ENCODE peak calls at places on chromosomes 13 and 19, in eight cellular contexts. One of them, this sample, is unnamed.

GRCh38 chr19:53659292-53659691 is 27.5 kb downstream of the DPRX start:
- DNase-seq in mesendoderm: peak; percentile 93
- DNase-seq in fibroblast of lung: no peak
- DNase-seq in HEK293T: peak; percentile 10
- DNase-seq in activated T-helper 1 cell treated with anti-CD3 and anti-CD28 coated beads, Interleukin-12 subunit alpha, Interleukin-12 subunit beta, Interleukin-2, Interleukin-4 antibody, amounts not matched to agents 30 ng/mL and 10 ng/mL and 1 ng/mL, durations not matched to agents 14 hours and 24 hours and 36 hours: no peak
- DNase-seq in omental fat pad: no peak
- DNase-seq in foreskin keratinocyte: no peak
- DNase-seq in colonic mucosa: no peak
- DNase-seq in this sample: peak; percentile 10

GRCh38 chr19:50003810-50004419 is 21.3 kb downstream of the VRK3 start:
- DNase-seq in mesendoderm: no peak
- DNase-seq in fibroblast of lung: peak; percentile 95
- DNase-seq in HEK293T: no peak
- DNase-seq in activated T-helper 1 cell treated with anti-CD3 and anti-CD28 coated beads, Interleukin-12 subunit alpha, Interleukin-12 subunit beta, Interleukin-2, Interleukin-4 antibody, amounts not matched to agents 30 ng/mL and 10 ng/mL and 1 ng/mL, durations not matched to agents 14 hours and 24 hours and 36 hours: peak; percentile 11
- DNase-seq in omental fat pad: no peak
- DNase-seq in foreskin keratinocyte: peak; percentile 85
- DNase-seq in colonic mucosa: no peak
- DNase-seq in this sample: no peak

GRCh38 chr13:97116754-97117153 is 105.4 kb upstream of the MBNL2 start:
- DNase-seq in mesendoderm: peak; percentile 69
- DNase-seq in fibroblast of lung: peak; percentile 54
- DNase-seq in HEK293T: no peak
- DNase-seq in activated T-helper 1 cell treated with anti-CD3 and anti-CD28 coated beads, Interleukin-12 subunit alpha, Interleukin-12 subunit beta, Interleukin-2, Interleukin-4 antibody, amounts not matched to agents 30 ng/mL and 10 ng/mL and 1 ng/mL, durations not matched to agents 14 hours and 24 hours and 36 hours: no peak
- DNase-seq in omental fat pad: no peak
- DNase-seq in foreskin keratinocyte: peak; percentile 52
- DNase-seq in colonic mucosa: no peak
- DNase-seq in this sample: no peak

GRCh38 chr19:47272448-47273312 is 2.0 kb upstream of the INAFM1 start:
- DNase-seq in mesendoderm: peak; percentile 60
- DNase-seq in fibroblast of lung: peak; percentile 32
- DNase-seq in HEK293T: peak; percentile 34
- DNase-seq in activated T-helper 1 cell treated with anti-CD3 and anti-CD28 coated beads, Interleukin-12 subunit alpha, Interleukin-12 subunit beta, Interleukin-2, Interleukin-4 antibody, amounts not matched to agents 30 ng/mL and 10 ng/mL and 1 ng/mL, durations not matched to agents 14 hours and 24 hours and 36 hours: no peak
- DNase-seq in omental fat pad: no peak
- DNase-seq in foreskin keratinocyte: no peak
- DNase-seq in colonic mucosa: peak; percentile 58
- DNase-seq in this sample: peak; percentile 98

GRCh38 chr19:11041966-11042627 is 47.2 kb upstream of the LDLR start:
- DNase-seq in mesendoderm: no peak
- DNase-seq in fibroblast of lung: no peak
- DNase-seq in HEK293T: no peak
- DNase-seq in activated T-helper 1 cell treated with anti-CD3 and anti-CD28 coated beads, Interleukin-12 subunit alpha, Interleukin-12 subunit beta, Interleukin-2, Interleukin-4 antibody, amounts not matched to agents 30 ng/mL and 10 ng/mL and 1 ng/mL, durations not matched to agents 14 hours and 24 hours and 36 hours: no peak
- DNase-seq in omental fat pad: no peak
- DNase-seq in foreskin keratinocyte: no peak
- DNase-seq in colonic mucosa: no peak
- DNase-seq in this sample: no peak

GRCh38 chr19:45507864-45508680 is 793 bp downstream of the VASP start:
- DNase-seq in mesendoderm: peak; percentile 90
- DNase-seq in fibroblast of lung: no peak
- DNase-seq in HEK293T: no peak
- DNase-seq in activated T-helper 1 cell treated with anti-CD3 and anti-CD28 coated beads, Interleukin-12 subunit alpha, Interleukin-12 subunit beta, Interleukin-2, Interleukin-4 antibody, amounts not matched to agents 30 ng/mL and 10 ng/mL and 1 ng/mL, durations not matched to agents 14 hours and 24 hours and 36 hours: no peak
- DNase-seq in omental fat pad: no peak
- DNase-seq in foreskin keratinocyte: peak; percentile 33
- DNase-seq in colonic mucosa: peak; percentile 74
- DNase-seq in this sample: peak; percentile 62

GRCh38 chr19:19022380-19022961 is 10.8 kb downstream of the SUGP2 start:
- DNase-seq in mesendoderm: no peak
- DNase-seq in fibroblast of lung: no peak
- DNase-seq in HEK293T: no peak
- DNase-seq in activated T-helper 1 cell treated with anti-CD3 and anti-CD28 coated beads, Interleukin-12 subunit alpha, Interleukin-12 subunit beta, Interleukin-2, Interleukin-4 antibody, amounts not matched to agents 30 ng/mL and 10 ng/mL and 1 ng/mL, durations not matched to agents 14 hours and 24 hours and 36 hours: no peak
- DNase-seq in omental fat pad: no peak
- DNase-seq in foreskin keratinocyte: no peak
- DNase-seq in colonic mucosa: no peak
- DNase-seq in this sample: no peak

GRCh38 chr13:114066956-114067355 is 65.5 kb downstream of the RASA3 start:
- DNase-seq in mesendoderm: no peak
- DNase-seq in fibroblast of lung: no peak
- DNase-seq in HEK293T: no peak
- DNase-seq in activated T-helper 1 cell treated with anti-CD3 and anti-CD28 coated beads, Interleukin-12 subunit alpha, Interleukin-12 subunit beta, Interleukin-2, Interleukin-4 antibody, amounts not matched to agents 30 ng/mL and 10 ng/mL and 1 ng/mL, durations not matched to agents 14 hours and 24 hours and 36 hours: no peak
- DNase-seq in omental fat pad: no peak
- DNase-seq in foreskin keratinocyte: no peak
- DNase-seq in colonic mucosa: no peak
- DNase-seq in this sample: no peak

GRCh38 chr19:43667524-43668405 is 2.2 kb downstream of the PLAUR start:
- DNase-seq in mesendoderm: no peak
- DNase-seq in fibroblast of lung: no peak
- DNase-seq in HEK293T: no peak
- DNase-seq in activated T-helper 1 cell treated with anti-CD3 and anti-CD28 coated beads, Interleukin-12 subunit alpha, Interleukin-12 subunit beta, Interleukin-2, Interleukin-4 antibody, amounts not matched to agents 30 ng/mL and 10 ng/mL and 1 ng/mL, durations not matched to agents 14 hours and 24 hours and 36 hours: no peak
- DNase-seq in omental fat pad: peak; percentile 96
- DNase-seq in foreskin keratinocyte: no peak
- DNase-seq in colonic mucosa: peak; percentile 100
- DNase-seq in this sample: peak; percentile 83

GRCh38 chr19:18649371-18650047 is 12.7 kb downstream of the KLHL26 start:
- DNase-seq in mesendoderm: no peak
- DNase-seq in fibroblast of lung: peak; percentile 77
- DNase-seq in HEK293T: no peak
- DNase-seq in activated T-helper 1 cell treated with anti-CD3 and anti-CD28 coated beads, Interleukin-12 subunit alpha, Interleukin-12 subunit beta, Interleukin-2, Interleukin-4 antibody, amounts not matched to agents 30 ng/mL and 10 ng/mL and 1 ng/mL, durations not matched to agents 14 hours and 24 hours and 36 hours: no peak
- DNase-seq in omental fat pad: no peak
- DNase-seq in foreskin keratinocyte: peak; percentile 43
- DNase-seq in colonic mucosa: peak; percentile 53
- DNase-seq in this sample: peak; percentile 65

GRCh38 chr13:43546260-43546659 is 240.5 kb downstream of the ENOX1 start:
- DNase-seq in mesendoderm: peak; percentile 59
- DNase-seq in fibroblast of lung: peak; percentile 38
- DNase-seq in HEK293T: no peak
- DNase-seq in activated T-helper 1 cell treated with anti-CD3 and anti-CD28 coated beads, Interleukin-12 subunit alpha, Interleukin-12 subunit beta, Interleukin-2, Interleukin-4 antibody, amounts not matched to agents 30 ng/mL and 10 ng/mL and 1 ng/mL, durations not matched to agents 14 hours and 24 hours and 36 hours: no peak
- DNase-seq in omental fat pad: no peak
- DNase-seq in foreskin keratinocyte: no peak
- DNase-seq in colonic mucosa: no peak
- DNase-seq in this sample: no peak

GRCh38 chr13:110228936-110229904 is 77.7 kb downstream of the COL4A1 start:
- DNase-seq in mesendoderm: no peak
- DNase-seq in fibroblast of lung: no peak
- DNase-seq in HEK293T: no peak
- DNase-seq in activated T-helper 1 cell treated with anti-CD3 and anti-CD28 coated beads, Interleukin-12 subunit alpha, Interleukin-12 subunit beta, Interleukin-2, Interleukin-4 antibody, amounts not matched to agents 30 ng/mL and 10 ng/mL and 1 ng/mL, durations not matched to agents 14 hours and 24 hours and 36 hours: no peak
- DNase-seq in omental fat pad: no peak
- DNase-seq in foreskin keratinocyte: no peak
- DNase-seq in colonic mucosa: no peak
- DNase-seq in this sample: no peak

GRCh38 chr13:105452895-105453294 is 1082.6 kb downstream of the EFNB2 start:
- DNase-seq in mesendoderm: no peak
- DNase-seq in fibroblast of lung: no peak
- DNase-seq in HEK293T: no peak
- DNase-seq in activated T-helper 1 cell treated with anti-CD3 and anti-CD28 coated beads, Interleukin-12 subunit alpha, Interleukin-12 subunit beta, Interleukin-2, Interleukin-4 antibody, amounts not matched to agents 30 ng/mL and 10 ng/mL and 1 ng/mL, durations not matched to agents 14 hours and 24 hours and 36 hours: no peak
- DNase-seq in omental fat pad: no peak
- DNase-seq in foreskin keratinocyte: peak; percentile 85
- DNase-seq in colonic mucosa: no peak
- DNase-seq in this sample: no peak

GRCh38 chr13:99086869-99087129 is 108.9 kb upstream of the DOCK9 start:
- DNase-seq in mesendoderm: peak; percentile 41
- DNase-seq in fibroblast of lung: peak; percentile 25
- DNase-seq in HEK293T: no peak
- DNase-seq in activated T-helper 1 cell treated with anti-CD3 and anti-CD28 coated beads, Interleukin-12 subunit alpha, Interleukin-12 subunit beta, Interleukin-2, Interleukin-4 antibody, amounts not matched to agents 30 ng/mL and 10 ng/mL and 1 ng/mL, durations not matched to agents 14 hours and 24 hours and 36 hours: no peak
- DNase-seq in omental fat pad: no peak
- DNase-seq in foreskin keratinocyte: peak; percentile 43
- DNase-seq in colonic mucosa: peak; percentile 44
- DNase-seq in this sample: no peak

GRCh38 chr19:12834976-12835757 is 788 bp upstream of the RTBDN start:
- DNase-seq in mesendoderm: peak; percentile 52
- DNase-seq in fibroblast of lung: no peak
- DNase-seq in HEK293T: peak; percentile 61
- DNase-seq in activated T-helper 1 cell treated with anti-CD3 and anti-CD28 coated beads, Interleukin-12 subunit alpha, Interleukin-12 subunit beta, Interleukin-2, Interleukin-4 antibody, amounts not matched to agents 30 ng/mL and 10 ng/mL and 1 ng/mL, durations not matched to agents 14 hours and 24 hours and 36 hours: no peak
- DNase-seq in omental fat pad: no peak
- DNase-seq in foreskin keratinocyte: no peak
- DNase-seq in colonic mucosa: peak; percentile 47
- DNase-seq in this sample: peak; percentile 94

GRCh38 chr13:100545684-100546061 is 42.9 kb downstream of the GGACT start:
- DNase-seq in mesendoderm: no peak
- DNase-seq in fibroblast of lung: no peak
- DNase-seq in HEK293T: no peak
- DNase-seq in activated T-helper 1 cell treated with anti-CD3 and anti-CD28 coated beads, Interleukin-12 subunit alpha, Interleukin-12 subunit beta, Interleukin-2, Interleukin-4 antibody, amounts not matched to agents 30 ng/mL and 10 ng/mL and 1 ng/mL, durations not matched to agents 14 hours and 24 hours and 36 hours: no peak
- DNase-seq in omental fat pad: no peak
- DNase-seq in foreskin keratinocyte: no peak
- DNase-seq in colonic mucosa: no peak
- DNase-seq in this sample: no peak

GRCh38 chr19:43489979-43490599 is 14.5 kb downstream of the PHLDB3 start:
- DNase-seq in mesendoderm: no peak
- DNase-seq in fibroblast of lung: no peak
- DNase-seq in HEK293T: no peak
- DNase-seq in activated T-helper 1 cell treated with anti-CD3 and anti-CD28 coated beads, Interleukin-12 subunit alpha, Interleukin-12 subunit beta, Interleukin-2, Interleukin-4 antibody, amounts not matched to agents 30 ng/mL and 10 ng/mL and 1 ng/mL, durations not matched to agents 14 hours and 24 hours and 36 hours: no peak
- DNase-seq in omental fat pad: no peak
- DNase-seq in foreskin keratinocyte: no peak
- DNase-seq in colonic mucosa: no peak
- DNase-seq in this sample: no peak

GRCh38 chr13:104750377-104750776 is 1684.2 kb upstream of the SLC10A2 start:
- DNase-seq in mesendoderm: peak; percentile 81
- DNase-seq in fibroblast of lung: no peak
- DNase-seq in HEK293T: no peak
- DNase-seq in activated T-helper 1 cell treated with anti-CD3 and anti-CD28 coated beads, Interleukin-12 subunit alpha, Interleukin-12 subunit beta, Interleukin-2, Interleukin-4 antibody, amounts not matched to agents 30 ng/mL and 10 ng/mL and 1 ng/mL, durations not matched to agents 14 hours and 24 hours and 36 hours: no peak
- DNase-seq in omental fat pad: no peak
- DNase-seq in foreskin keratinocyte: peak; percentile 87
- DNase-seq in colonic mucosa: no peak
- DNase-seq in this sample: no peak

GRCh38 chr19:6249296-6249695 is 30.5 kb downstream of the MLLT1 start:
- DNase-seq in mesendoderm: no peak
- DNase-seq in fibroblast of lung: no peak
- DNase-seq in HEK293T: no peak
- DNase-seq in activated T-helper 1 cell treated with anti-CD3 and anti-CD28 coated beads, Interleukin-12 subunit alpha, Interleukin-12 subunit beta, Interleukin-2, Interleukin-4 antibody, amounts not matched to agents 30 ng/mL and 10 ng/mL and 1 ng/mL, durations not matched to agents 14 hours and 24 hours and 36 hours: no peak
- DNase-seq in omental fat pad: no peak
- DNase-seq in foreskin keratinocyte: no peak
- DNase-seq in colonic mucosa: no peak
- DNase-seq in this sample: no peak

GRCh38 chr19:18543814-18544475 is 572 bp upstream of the FKBP8 start:
- DNase-seq in mesendoderm: peak; percentile 91
- DNase-seq in fibroblast of lung: peak; percentile 56
- DNase-seq in HEK293T: peak; percentile 60
- DNase-seq in activated T-helper 1 cell treated with anti-CD3 and anti-CD28 coated beads, Interleukin-12 subunit alpha, Interleukin-12 subunit beta, Interleukin-2, Interleukin-4 antibody, amounts not matched to agents 30 ng/mL and 10 ng/mL and 1 ng/mL, durations not matched to agents 14 hours and 24 hours and 36 hours: peak; percentile 81
- DNase-seq in omental fat pad: no peak
- DNase-seq in foreskin keratinocyte: peak; percentile 70
- DNase-seq in colonic mucosa: peak; percentile 92
- DNase-seq in this sample: peak; percentile 90

GRCh38 chr19:20247016-20247683 is 80.1 kb downstream of the ZNF486 start:
- DNase-seq in mesendoderm: peak; percentile 82
- DNase-seq in fibroblast of lung: peak; percentile 17
- DNase-seq in HEK293T: no peak
- DNase-seq in activated T-helper 1 cell treated with anti-CD3 and anti-CD28 coated beads, Interleukin-12 subunit alpha, Interleukin-12 subunit beta, Interleukin-2, Interleukin-4 antibody, amounts not matched to agents 30 ng/mL and 10 ng/mL and 1 ng/mL, durations not matched to agents 14 hours and 24 hours and 36 hours: no peak
- DNase-seq in omental fat pad: no peak
- DNase-seq in foreskin keratinocyte: peak; percentile 20
- DNase-seq in colonic mucosa: no peak
- DNase-seq in this sample: peak; percentile 71

GRCh38 chr13:28568286-28568685 is 73.4 kb upstream of the FLT1 start:
- DNase-seq in mesendoderm: no peak
- DNase-seq in fibroblast of lung: peak; percentile 43
- DNase-seq in HEK293T: no peak
- DNase-seq in activated T-helper 1 cell treated with anti-CD3 and anti-CD28 coated beads, Interleukin-12 subunit alpha, Interleukin-12 subunit beta, Interleukin-2, Interleukin-4 antibody, amounts not matched to agents 30 ng/mL and 10 ng/mL and 1 ng/mL, durations not matched to agents 14 hours and 24 hours and 36 hours: no peak
- DNase-seq in omental fat pad: no peak
- DNase-seq in foreskin keratinocyte: no peak
- DNase-seq in colonic mucosa: peak; percentile 37
- DNase-seq in this sample: peak; percentile 39

GRCh38 chr19:47021536-47022139 is 2.0 kb downstream of the NPAS1 start:
- DNase-seq in mesendoderm: peak; percentile 45
- DNase-seq in fibroblast of lung: no peak
- DNase-seq in HEK293T: no peak
- DNase-seq in activated T-helper 1 cell treated with anti-CD3 and anti-CD28 coated beads, Interleukin-12 subunit alpha, Interleukin-12 subunit beta, Interleukin-2, Interleukin-4 antibody, amounts not matched to agents 30 ng/mL and 10 ng/mL and 1 ng/mL, durations not matched to agents 14 hours and 24 hours and 36 hours: no peak
- DNase-seq in omental fat pad: no peak
- DNase-seq in foreskin keratinocyte: no peak
- DNase-seq in colonic mucosa: no peak
- DNase-seq in this sample: no peak

GRCh38 chr13:78650725-78651083 is 8.3 kb downstream of the OBI1 start:
- DNase-seq in mesendoderm: no peak
- DNase-seq in fibroblast of lung: no peak
- DNase-seq in HEK293T: no peak
- DNase-seq in activated T-helper 1 cell treated with anti-CD3 and anti-CD28 coated beads, Interleukin-12 subunit alpha, Interleukin-12 subunit beta, Interleukin-2, Interleukin-4 antibody, amounts not matched to agents 30 ng/mL and 10 ng/mL and 1 ng/mL, durations not matched to agents 14 hours and 24 hours and 36 hours: no peak
- DNase-seq in omental fat pad: no peak
- DNase-seq in foreskin keratinocyte: no peak
- DNase-seq in colonic mucosa: no peak
- DNase-seq in this sample: no peak

GRCh38 chr19:15595069-15595468 is 19.9 kb upstream of the CYP4F8 start:
- DNase-seq in mesendoderm: no peak
- DNase-seq in fibroblast of lung: no peak
- DNase-seq in HEK293T: no peak
- DNase-seq in activated T-helper 1 cell treated with anti-CD3 and anti-CD28 coated beads, Interleukin-12 subunit alpha, Interleukin-12 subunit beta, Interleukin-2, Interleukin-4 antibody, amounts not matched to agents 30 ng/mL and 10 ng/mL and 1 ng/mL, durations not matched to agents 14 hours and 24 hours and 36 hours: no peak
- DNase-seq in omental fat pad: no peak
- DNase-seq in foreskin keratinocyte: peak; percentile 18
- DNase-seq in colonic mucosa: no peak
- DNase-seq in this sample: no peak